ENCODE peak calls at places on chromosomes 12 and 14, in six cellular contexts. U is stimulated activated naive B cell treated with anti-CD40 and anti-IgM and Interleukin-4, amounts not matched to agents 10 μg/mL and 1 μg/mL and 100 μg/mL, for 72 hours; I is HTR-8/SVneo; Y is AG20443; O is endodermal cell; T is GM03348. S is an unnamed sample.

GRCh38 chr12:76329163-76329562 is 19.1 kb downstream of the BBS10 start:
- DNase-seq in O (no peak), I (peak; percentile 68), T (peak; percentile 88), U (no peak), Y (peak; percentile 85), S (peak; percentile 43)

GRCh38 chr14:51095854-51096823 is 1.2 kb upstream of the TRIM9 start:
- DNase-seq in I (peak; percentile 11), U (no peak), Y (peak; percentile 44), T (peak; percentile 6), O (no peak), S (no peak)

GRCh38 chr12:115001538-115001937 is 317.6 kb upstream of the TBX3 start:
- DNase-seq in U (no peak), T (no peak), O (no peak), Y (no peak), I (no peak), S (no peak)

GRCh38 chr12:53748072-53748840 is 3.5 kb downstream of the CISTR start:
- DNase-seq in T (no peak), U (no peak), I (no peak), Y (no peak), O (peak; percentile 76), S (no peak)

GRCh38 chr14:78690836-78691235 is 520.7 kb downstream of the NRXN3 start:
- DNase-seq in O (no peak), U (no peak), I (no peak), T (peak; percentile 29), Y (no peak), S (no peak)

GRCh38 chr12:118189761-118190181 is 53.8 kb downstream of the PEBP1 start:
- DNase-seq in Y (peak; percentile 29), I (no peak), U (no peak), O (peak; percentile 83), T (peak; percentile 47), S (no peak)

GRCh38 chr14:105491366-105492006 is 440 bp downstream of the TEDC1 start:
- DNase-seq in I (peak; percentile 66), U (peak; percentile 80), T (peak; percentile 86), Y (peak; percentile 84), O (peak; percentile 97), S (peak; percentile 16)

GRCh38 chr14:96811265-96811664 is 14.1 kb downstream of the VRK1 start:
- DNase-seq in Y (peak; percentile 28), T (peak; percentile 37), I (no peak), O (no peak), U (no peak), S (no peak)

GRCh38 chr12:89355243-89356068 is 3.2 kb upstream of the DUSP6 start:
- DNase-seq in O (no peak), U (no peak), I (no peak), Y (no peak), T (no peak), S (no peak)